ENCODE peak calls at places on chromosomes 7 and 10, in four cellular contexts. I is RWPE1, N is nephron progenitor cell, U is adrenal gland. C is an unnamed sample.
A peak's percentile ranks its signal among the peaks of the same experiment; 100 is the strongest.

GRCh38 chr7:22934473-22935065 is 79.4 kb downstream of the HYCC1 start:
- DNase-seq in I (no peak), U (no peak), N (no peak), C (no peak)

GRCh38 chr7:128410092-128410665 is 397 bp upstream of the IMPDH1 start:
- DNase-seq in I (peak; percentile 35), U (peak; percentile 64), N (peak; percentile 67), C (peak; percentile 33)

GRCh38 chr7:112573302-112574039 is 92.7 kb downstream of the LSMEM1 start:
- DNase-seq in N (no peak), U (no peak), I (no peak), C (no peak)

GRCh38 chr7:149459540-149460433 is 1.1 kb downstream of the ZNF777 start:
- DNase-seq in U (no peak), I (peak; percentile 15), N (peak; percentile 54), C (no peak)

GRCh38 chr10:58044072-58044471 is 223.6 kb downstream of the IPMK start:
- DNase-seq in I (no peak), U (no peak), N (no peak), C (no peak)

GRCh38 chr7:25726180-25726579 is 425.8 kb upstream of the NFE2L3 start:
- DNase-seq in U (no peak), I (no peak), N (peak; percentile 40), C (no peak)

GRCh38 chr10:88115968-88116367 is 252.5 kb downstream of the PTEN start:
- DNase-seq in N (no peak), I (no peak), U (no peak), C (no peak)

GRCh38 chr10:3911241-3911640 is 126.2 kb upstream of the KLF6 start:
- DNase-seq in N (no peak), I (no peak), U (no peak), C (no peak)

GRCh38 chr7:97174308-97174707 is 56.8 kb downstream of the SDHAF3 start:
- DNase-seq in I (no peak), N (no peak), U (no peak), C (no peak)

GRCh38 chr10:74871595-74872382 is 45.4 kb downstream of the KAT6B start:
- DNase-seq in U (peak; percentile 25), N (no peak), I (peak; percentile 21), C (no peak)

GRCh38 chr7:132066776-132067175 is 509.5 kb downstream of the PLXNA4 start:
- DNase-seq in N (no peak), I (no peak), U (no peak), C (no peak)

GRCh38 chr7:158650821-158651225 is 53.8 kb downstream of the NCAPG2 start:
- DNase-seq in N (no peak), I (peak; percentile 8), U (no peak), C (peak; percentile 41)

GRCh38 chr10:24901686-24902399 is 50.6 kb downstream of the PRTFDC1 start:
- DNase-seq in I (peak; percentile 92), U (peak; percentile 87), N (no peak), C (peak; percentile 41)

GRCh38 chr10:549391-549790 is 140.1 kb downstream of the DIP2C start:
- DNase-seq in I (no peak), U (peak; percentile 43), N (no peak), C (no peak)

GRCh38 chr7:30162622-30163124 is 27.9 kb downstream of the MTURN start:
- DNase-seq in N (no peak), U (no peak), I (peak; percentile 82), C (no peak)

GRCh38 chr10:120715214-120715613 is 135.9 kb upstream of the WDR11 start:
- DNase-seq in N (no peak), U (no peak), I (no peak), C (no peak)

GRCh38 chr10:133422821-133423771 is 1.3 kb downstream of the SPRN start:
- DNase-seq in U (peak; percentile 55), I (no peak), N (peak; percentile 46), C (no peak)

GRCh38 chr10:33365871-33366411 is 31.5 kb upstream of the NRP1 start:
- DNase-seq in N (no peak), U (no peak), I (peak; percentile 78), C (no peak)

GRCh38 chr7:17769918-17770317 is 170.4 kb downstream of the SNX13 start:
- DNase-seq in I (peak; percentile 42), U (peak; percentile 88), N (peak; percentile 62), C (no peak)

GRCh38 chr10:76555271-76555670 is 1082.3 kb downstream of the KCNMA1 start:
- DNase-seq in N (no peak), I (no peak), U (no peak), C (no peak)

GRCh38 chr10:88833722-88834121 is 17.9 kb downstream of the ANKRD22 start:
- DNase-seq in U (no peak), I (no peak), N (no peak), C (no peak)

GRCh38 chr7:49852619-49853462 is 79.4 kb downstream of the VWC2 start:
- DNase-seq in U (peak; percentile 60), I (peak; percentile 60), N (peak; percentile 60), C (no peak)

GRCh38 chr10:133154411-133154810 is 5.6 kb upstream of the KNDC1 start:
- DNase-seq in N (no peak), I (no peak), U (no peak), C (peak; percentile 12)

GRCh38 chr7:157932498-157933218 is 595.9 kb downstream of the DNAJB6 start:
- DNase-seq in N (no peak), I (no peak), U (no peak), C (no peak)

GRCh38 chr10:88004451-88004850 is 141.0 kb downstream of the PTEN start:
- DNase-seq in I (peak; percentile 8), N (no peak), U (no peak), C (no peak)

GRCh38 chr7:73850781-73851207 is 8.5 kb upstream of the METTL27 start:
- DNase-seq in U (no peak), I (peak; percentile 92), N (no peak), C (no peak)

GRCh38 chr7:101216001-101216859 is 1.2 kb downstream of the PLOD3 start:
- DNase-seq in N (no peak), U (no peak), I (no peak), C (no peak)

GRCh38 chr7:47741984-47742383 is 160.1 kb upstream of the TNS3 start:
- DNase-seq in N (no peak), U (peak; percentile 7), I (no peak), C (no peak)

GRCh38 chr10:68327889-68328786 is 3.7 kb upstream of the HNRNPH3 start:
- DNase-seq in U (peak; percentile 61), I (peak; percentile 46), N (no peak), C (no peak)

GRCh38 chr7:95596183-95597135 is at the start of gene PDK4:
- DNase-seq in U (peak; percentile 99), N (peak; percentile 70), I (peak; percentile 17), C (peak; percentile 93)

GRCh38 chr10:69374242-69374641 is 42.5 kb downstream of the TACR2 start:
- DNase-seq in I (no peak), U (no peak), N (no peak), C (no peak)

DNA sequence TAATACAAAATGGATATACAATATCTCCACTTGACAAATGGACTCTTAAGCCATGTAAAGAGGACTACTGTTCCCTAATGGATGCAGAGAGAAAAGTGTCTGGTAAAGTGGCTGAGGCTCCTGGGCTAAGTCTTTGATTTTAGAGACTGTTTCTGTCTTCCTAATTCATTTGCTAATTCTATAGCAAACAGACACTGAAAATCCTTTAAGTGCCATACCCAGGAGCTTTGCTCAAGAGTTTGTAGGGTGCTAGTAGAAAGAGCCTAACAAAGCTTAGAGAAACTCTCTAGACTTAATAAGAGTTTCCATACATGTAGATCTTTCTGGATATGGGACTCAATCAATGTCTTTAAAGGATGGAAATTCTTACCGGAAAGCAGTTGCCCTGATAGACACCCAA is 16.7 kb downstream of the CEP55 start:
- DNase-seq in I (no peak), N (no peak), U (no peak), C (no peak)
- TF ChIP-seq CTCF in I (no peak), N (no peak), U (no peak), C (no peak)

GRCh38 chr10:5685764-5686240 is 1.2 kb downstream of the TASOR2 start:
- DNase-seq in I (peak; percentile 9), N (no peak), U (peak; percentile 41), C (no peak)
- TF ChIP-seq CTCF in I (peak; percentile 44), N (no peak), U (no peak), C (no peak)

DNA sequence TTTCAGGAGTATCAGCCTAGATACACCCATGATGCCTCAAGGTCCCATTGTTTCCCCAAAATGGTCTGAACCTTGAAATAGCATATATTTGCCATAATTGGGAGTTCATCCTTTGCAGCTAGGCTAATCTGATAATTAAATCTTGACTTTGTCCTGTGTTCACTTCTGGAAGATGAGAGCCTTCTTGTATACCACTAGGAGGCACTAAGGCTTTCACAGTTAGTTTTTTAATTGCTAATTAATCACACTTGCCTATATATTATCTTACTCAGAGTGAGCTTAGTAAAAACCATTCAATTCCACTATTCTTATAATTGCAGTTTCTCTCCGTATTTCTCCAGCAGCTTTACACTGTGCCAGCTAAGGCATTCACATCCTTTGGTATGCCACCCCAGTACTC is 48.7 kb upstream of the MAGI2 start:
- DNase-seq in U (no peak), I (no peak), N (no peak), C (no peak)
- TF ChIP-seq CTCF in U (peak; percentile 17), I (no peak), N (peak; percentile 19), C (no peak)

DNA sequence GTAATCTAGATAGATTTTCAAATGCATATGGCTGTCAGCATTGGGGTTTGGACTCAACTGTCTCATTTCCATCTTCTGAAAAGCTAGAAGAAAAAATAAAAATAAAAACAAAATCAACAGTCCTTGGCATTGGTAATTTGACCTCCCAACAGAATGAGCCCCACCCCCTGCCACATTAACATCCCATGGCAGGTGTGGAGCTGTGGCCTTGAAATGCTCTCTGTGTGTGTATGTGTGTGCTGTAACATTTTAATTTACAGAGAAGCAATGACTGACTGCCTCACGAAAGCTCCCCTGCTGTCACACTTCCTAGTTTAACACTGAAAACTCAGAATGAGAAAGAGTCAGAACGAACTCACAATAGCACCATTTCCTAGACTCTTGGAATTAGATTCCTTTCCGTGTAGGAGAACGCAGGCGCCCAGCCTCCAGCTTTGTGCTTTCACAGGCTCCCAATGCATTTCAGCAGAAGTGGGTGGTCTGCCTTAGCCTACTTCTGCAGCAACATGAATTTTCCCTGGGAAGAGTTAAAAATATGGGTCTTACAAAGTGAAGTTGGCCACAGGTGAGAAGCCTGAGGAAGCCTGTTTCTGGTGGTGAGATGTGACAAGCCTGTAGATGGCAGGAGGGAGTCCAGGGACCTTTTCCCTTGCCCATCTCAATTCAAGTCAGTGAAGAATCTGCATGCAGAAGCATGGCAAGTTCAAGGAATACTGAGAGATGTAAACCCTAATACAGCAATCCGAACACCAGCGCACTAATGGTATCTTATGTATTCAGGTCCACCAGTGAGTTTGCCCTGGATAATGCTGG is 73.9 kb downstream of the RHOBTB1 start:
- DNase-seq in I (no peak), U (no peak), N (no peak), C (no peak)
- TF ChIP-seq CTCF in I (no peak), U (no peak), N (no peak), C (no peak)